ENCODE peak calls at places on chromosomes 6 and 20, in four cellular contexts. One of them, this sample, is unnamed.

GRCh38 chr6:135673671-135674309 is 176.2 kb upstream of the AHI1 start:
- DNase-seq in D341Med: no peak
- DNase-seq in activated CD8-positive, alpha-beta memory T cell treated with anti-CD3 and anti-CD28 coated beads, Interleukin-2, amount 50 U/mL, for 4 hours: no peak
- DNase-seq in NCI-H774: no peak
- DNase-seq in this sample: no peak

GRCh38 chr6:24451581-24452041 is 37.8 kb downstream of the GPLD1 start:
- DNase-seq in NCI-H774: no peak
- DNase-seq in D341Med: no peak
- DNase-seq in activated CD8-positive, alpha-beta memory T cell treated with anti-CD3 and anti-CD28 coated beads, Interleukin-2, amount 50 U/mL, for 4 hours: no peak
- DNase-seq in this sample: peak

GRCh38 chr6:134175532-134176282 is 123.3 kb upstream of the SLC2A12 start:
- DNase-seq in NCI-H774: peak
- DNase-seq in D341Med: no peak
- DNase-seq in activated CD8-positive, alpha-beta memory T cell treated with anti-CD3 and anti-CD28 coated beads, Interleukin-2, amount 50 U/mL, for 4 hours: peak
- DNase-seq in this sample: peak

GRCh38 chr6:33848498-33848897 is 44.7 kb upstream of the MLN start:
- DNase-seq in activated CD8-positive, alpha-beta memory T cell treated with anti-CD3 and anti-CD28 coated beads, Interleukin-2, amount 50 U/mL, for 4 hours: no peak
- DNase-seq in D341Med: peak
- DNase-seq in NCI-H774: no peak
- DNase-seq in this sample: no peak

GRCh38 chr20:43448748-43449535 is 8.8 kb upstream of the SRSF6 start:
- DNase-seq in D341Med: peak
- DNase-seq in NCI-H774: no peak
- DNase-seq in activated CD8-positive, alpha-beta memory T cell treated with anti-CD3 and anti-CD28 coated beads, Interleukin-2, amount 50 U/mL, for 4 hours: peak
- DNase-seq in this sample: peak

GRCh38 chr6:121993362-121993761 is 406.1 kb upstream of the HSF2 start:
- DNase-seq in activated CD8-positive, alpha-beta memory T cell treated with anti-CD3 and anti-CD28 coated beads, Interleukin-2, amount 50 U/mL, for 4 hours: no peak
- DNase-seq in D341Med: no peak
- DNase-seq in NCI-H774: no peak
- DNase-seq in this sample: no peak

GRCh38 chr6:159933077-159933476 is 35.8 kb upstream of the IGF2R start:
- DNase-seq in NCI-H774: no peak
- DNase-seq in D341Med: no peak
- DNase-seq in activated CD8-positive, alpha-beta memory T cell treated with anti-CD3 and anti-CD28 coated beads, Interleukin-2, amount 50 U/mL, for 4 hours: no peak
- DNase-seq in this sample: no peak

GRCh38 chr6:29789176-29789575 is 38.4 kb upstream of the HLA-G start:
- DNase-seq in NCI-H774: no peak
- DNase-seq in D341Med: no peak
- DNase-seq in activated CD8-positive, alpha-beta memory T cell treated with anti-CD3 and anti-CD28 coated beads, Interleukin-2, amount 50 U/mL, for 4 hours: no peak
- DNase-seq in this sample: no peak

GRCh38 chr6:117477988-117478852 is 4.3 kb upstream of the DCBLD1 start:
- DNase-seq in D341Med: no peak
- DNase-seq in activated CD8-positive, alpha-beta memory T cell treated with anti-CD3 and anti-CD28 coated beads, Interleukin-2, amount 50 U/mL, for 4 hours: peak
- DNase-seq in NCI-H774: no peak
- DNase-seq in this sample: no peak

GRCh38 chr6:43636312-43636667 is 650 bp downstream of the MAD2L1BP start:
- DNase-seq in D341Med: no peak
- DNase-seq in activated CD8-positive, alpha-beta memory T cell treated with anti-CD3 and anti-CD28 coated beads, Interleukin-2, amount 50 U/mL, for 4 hours: no peak
- DNase-seq in NCI-H774: no peak
- DNase-seq in this sample: peak

GRCh38 chr6:33746036-33746600 is 587 bp downstream of the IP6K3 start:
- DNase-seq in NCI-H774: no peak
- DNase-seq in D341Med: no peak
- DNase-seq in activated CD8-positive, alpha-beta memory T cell treated with anti-CD3 and anti-CD28 coated beads, Interleukin-2, amount 50 U/mL, for 4 hours: no peak
- DNase-seq in this sample: no peak

GRCh38 chr6:22732186-22732970 is 163.0 kb downstream of the HDGFL1 start:
- DNase-seq in NCI-H774: no peak
- DNase-seq in D341Med: no peak
- DNase-seq in activated CD8-positive, alpha-beta memory T cell treated with anti-CD3 and anti-CD28 coated beads, Interleukin-2, amount 50 U/mL, for 4 hours: no peak
- DNase-seq in this sample: no peak

GRCh38 chr6:25286891-25287290 is 7.7 kb downstream of the CARMIL1 start:
- DNase-seq in activated CD8-positive, alpha-beta memory T cell treated with anti-CD3 and anti-CD28 coated beads, Interleukin-2, amount 50 U/mL, for 4 hours: no peak
- DNase-seq in NCI-H774: no peak
- DNase-seq in D341Med: no peak
- DNase-seq in this sample: no peak

GRCh38 chr6:147203311-147204059 is 732 bp upstream of the STXBP5 start:
- DNase-seq in D341Med: peak
- DNase-seq in NCI-H774: peak
- DNase-seq in activated CD8-positive, alpha-beta memory T cell treated with anti-CD3 and anti-CD28 coated beads, Interleukin-2, amount 50 U/mL, for 4 hours: peak
- DNase-seq in this sample: peak

GRCh38 chr6:164331026-164331425 is 916.5 kb downstream of the QKI start:
- DNase-seq in activated CD8-positive, alpha-beta memory T cell treated with anti-CD3 and anti-CD28 coated beads, Interleukin-2, amount 50 U/mL, for 4 hours: no peak
- DNase-seq in D341Med: no peak
- DNase-seq in NCI-H774: no peak
- DNase-seq in this sample: no peak

GRCh38 chr6:138576303-138576702 is 77.0 kb upstream of the NHSL1 start:
- DNase-seq in activated CD8-positive, alpha-beta memory T cell treated with anti-CD3 and anti-CD28 coated beads, Interleukin-2, amount 50 U/mL, for 4 hours: no peak
- DNase-seq in D341Med: no peak
- DNase-seq in NCI-H774: peak
- DNase-seq in this sample: no peak

This sample was measured in activated effector memory CD4-positive, alpha-beta T cell treated with anti-CD3 and anti-CD28 coated beads, Interleukin-2, amount 50 U/mL, for 16 hours.